ENCODE peak calls at places on chromosomes 6 and 20, in seven cellular contexts. T is hepatocyte, G is activated B cell treated with CpG ODN at 0.5 μM for 24 hours, B is lung, C is fibroblast of lung, F is neural progenitor cell, K is Panc1. P is an unnamed sample.

GRCh38 chr6:106974337-106974998 is at the start of gene CD24:
- DNase-seq in B (no peak), K (no peak), F (peak), T (peak), G (no peak), C (peak), P (peak)

GRCh38 chr20:52766645-52767435 is 205.3 kb upstream of the TSHZ2 start:
- DNase-seq in G (no peak), T (no peak), B (no peak), C (no peak), F (no peak), K (no peak), P (no peak)

GRCh38 chr6:48069280-48069679 is 41.7 kb downstream of the PTCHD4 start:
- DNase-seq in C (no peak), T (peak), B (no peak), F (peak), K (no peak), G (no peak), P (no peak)

GRCh38 chr6:78460711-78461110 is 406.6 kb upstream of the IRAK1BP1 start:
- DNase-seq in C (no peak), F (no peak), K (no peak), T (no peak), G (no peak), B (no peak), P (no peak)

GRCh38 chr6:17001188-17001587 is 100.7 kb upstream of the STMND1 start:
- DNase-seq in B (no peak), G (no peak), F (no peak), T (no peak), C (no peak), K (no peak), P (no peak)

GRCh38 chr6:80179691-80180090 is 73.2 kb downstream of the BCKDHB start:
- DNase-seq in T (no peak), B (no peak), K (no peak), G (no peak), F (no peak), C (no peak), P (no peak)

GRCh38 chr20:34299925-34300806 is 3.0 kb downstream of the AHCY start:
- DNase-seq in C (no peak), T (peak), K (no peak), G (no peak), F (no peak), B (peak), P (no peak)

GRCh38 chr6:107539409-107539808 is 49.5 kb downstream of the SOBP start:
- DNase-seq in C (peak), B (no peak), G (no peak), K (no peak), F (no peak), T (peak), P (no peak)

GRCh38 chr20:47258745-47259695 is 97.5 kb downstream of the ZMYND8 start:
- DNase-seq in T (no peak), K (no peak), C (peak), F (no peak), B (no peak), G (peak), P (no peak)

GRCh38 chr6:40395066-40395697 is 192.0 kb downstream of the LRFN2 start:
- DNase-seq in C (no peak), F (no peak), K (no peak), B (no peak), G (no peak), T (no peak), P (no peak)

GRCh38 chr20:31861346-31862156 is 8.8 kb downstream of the DUSP15 start:
- DNase-seq in G (peak), C (peak), T (peak), B (peak), K (no peak), F (peak), P (peak)

GRCh38 chr20:20267685-20268429 is 100.0 kb upstream of the INSM1 start:
- DNase-seq in F (no peak), C (no peak), G (no peak), B (no peak), K (no peak), T (no peak), P (no peak)

GRCh38 chr6:53179961-53180651 is 31.5 kb upstream of the GCM1 start:
- DNase-seq in T (peak), K (no peak), C (peak), G (no peak), F (no peak), B (peak), P (no peak)

GRCh38 chr6:53269827-53270226 is 78.9 kb downstream of the ELOVL5 start:
- DNase-seq in C (no peak), K (no peak), B (no peak), T (no peak), G (no peak), F (no peak), P (no peak)

GRCh38 chr6:43779864-43780260 is 9.9 kb downstream of the VEGFA start:
- DNase-seq in K (no peak), B (no peak), T (no peak), C (no peak), F (no peak), G (no peak), P (no peak)

GRCh38 chr20:50958733-50959542 is at the start of gene MOCS3:
- DNase-seq in C (peak), F (peak), K (no peak), T (peak), B (peak), G (peak), P (peak)

GRCh38 chr6:84263557-84263956 is 36.1 kb upstream of the CEP162 start:
- DNase-seq in T (no peak), G (no peak), K (no peak), C (no peak), F (peak), B (no peak), P (no peak)

GRCh38 chr6:121838842-121839241 is 403.4 kb downstream of the GJA1 start:
- DNase-seq in B (no peak), F (no peak), C (peak), K (no peak), T (peak), G (no peak), P (no peak)

GRCh38 chr20:42442728-42443127 is 747.0 kb downstream of the PTPRT start:
- DNase-seq in F (no peak), T (no peak), K (no peak), G (no peak), C (no peak), B (no peak), P (no peak)

GRCh38 chr6:107275330-107275865 is 160.1 kb upstream of the BEND3 start:
- DNase-seq in K (no peak), C (no peak), G (no peak), T (peak), F (no peak), B (no peak), P (no peak)

GRCh38 chr6:73580247-73581149 is 59.7 kb upstream of the EEF1A1 start:
- DNase-seq in G (peak), K (peak), T (peak), F (peak), C (peak), B (peak), P (peak)

GRCh38 chr6:156533860-156534580 is 243.2 kb upstream of the ARID1B start:
- DNase-seq in K (no peak), B (no peak), G (no peak), T (no peak), C (no peak), F (peak), P (no peak)

GRCh38 chr6:133340557-133340956 is 99.4 kb downstream of the EYA4 start:
- DNase-seq in G (no peak), B (no peak), T (no peak), K (no peak), C (peak), F (no peak), P (no peak)

GRCh38 chr6:15547379-15547778 is 115.4 kb downstream of the DTNBP1 start:
- DNase-seq in B (no peak), T (no peak), F (peak), C (no peak), G (no peak), K (no peak), P (no peak)

GRCh38 chr6:105603779-105604592 is 201.1 kb upstream of the PREP start:
- DNase-seq in T (peak), F (no peak), B (no peak), C (peak), G (no peak), K (no peak), P (no peak)

GRCh38 chr6:96942676-96943075 is 18.1 kb downstream of the KLHL32 start:
- DNase-seq in T (no peak), G (no peak), B (no peak), C (no peak), F (no peak), K (no peak), P (no peak)

GRCh38 chr6:96943535-96943934 is 19.0 kb downstream of the KLHL32 start:
- DNase-seq in K (no peak), F (no peak), T (no peak), C (no peak), G (no peak), B (no peak), P (no peak)

GRCh38 chr6:96940322-96940721 is 15.8 kb downstream of the KLHL32 start:
- DNase-seq in B (no peak), C (peak), G (no peak), F (no peak), T (no peak), K (no peak), P (no peak)

GRCh38 chr6:96934087-96934486 is 9.6 kb downstream of the KLHL32 start:
- DNase-seq in G (no peak), K (no peak), C (no peak), T (no peak), B (no peak), F (no peak), P (no peak)

DNA sequence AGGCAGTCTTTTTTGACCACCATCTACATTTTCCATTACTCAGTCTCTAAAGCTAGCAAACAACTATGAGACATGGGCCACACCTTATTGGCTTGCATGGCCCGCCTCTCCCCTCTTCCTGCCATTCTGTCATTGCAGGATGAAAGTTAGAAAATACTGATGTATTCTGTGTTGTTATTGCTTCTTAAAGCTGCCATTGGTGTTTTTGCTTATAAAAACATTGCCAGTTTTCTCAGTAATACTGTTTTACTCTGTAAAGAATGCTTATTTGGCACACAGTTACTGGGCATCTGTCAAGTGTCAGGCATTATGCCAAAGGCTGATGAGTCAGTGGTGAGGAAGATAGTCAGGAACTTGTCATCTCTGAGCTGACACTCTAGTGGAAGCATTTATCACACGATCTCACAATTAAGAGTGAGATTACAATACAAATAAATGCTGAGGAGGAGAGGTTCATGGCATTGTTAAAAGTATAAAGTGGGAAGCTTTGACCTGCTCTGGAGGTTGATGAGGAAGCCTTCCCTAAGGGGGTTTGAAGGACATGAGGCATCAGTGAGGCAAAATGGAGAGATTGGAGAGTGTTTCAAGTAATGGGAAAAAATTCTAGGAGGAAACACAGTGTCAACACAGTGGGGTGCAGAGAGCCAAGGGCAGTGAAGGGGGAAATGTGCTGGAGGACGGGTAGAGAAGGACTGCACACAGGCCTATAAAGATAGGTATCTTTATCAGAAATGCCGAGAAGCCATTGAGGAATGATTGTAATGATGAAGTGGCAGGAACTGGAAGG is 14.7 kb downstream of the KLHL32 start:
- DNase-seq in C (peak), T (no peak), K (peak), F (no peak), G (no peak), B (no peak), P (no peak)
- TF ChIP-seq CTCF in C (no peak), T (no peak), K (no peak), F (no peak), G (no peak), B (no peak), P (no peak)

GRCh38 chr20:21640556-21640955 is 64.9 kb upstream of the PAX1 start:
- DNase-seq in C (no peak), G (no peak), T (peak), B (no peak), F (peak), K (no peak), P (no peak)
- TF ChIP-seq CTCF in C (no peak), G (no peak), T (peak), B (no peak), F (peak), K (peak), P (no peak)

DNA sequence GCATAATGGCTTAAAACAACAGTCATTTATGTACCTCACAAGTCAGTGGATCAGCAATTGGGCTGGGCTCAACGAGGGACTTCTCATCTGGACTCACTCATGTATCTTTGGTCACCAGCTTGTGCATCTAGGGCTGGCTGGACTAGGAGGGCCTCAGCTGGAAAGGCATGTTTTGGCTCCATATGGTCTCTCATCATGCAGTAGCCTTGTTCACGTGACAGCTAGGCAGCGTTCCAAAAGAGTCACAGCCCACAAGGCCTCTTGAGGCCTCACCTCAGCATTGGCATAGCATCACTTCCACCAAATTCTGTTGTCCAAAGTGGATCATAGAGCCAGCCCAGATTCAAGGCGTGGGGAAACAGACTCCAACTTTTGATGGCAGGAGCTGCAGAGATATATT is 110.1 kb downstream of the MAFB start:
- DNase-seq in G (no peak), T (no peak), C (no peak), B (no peak), F (no peak), K (no peak), P (no peak)
- TF ChIP-seq CTCF in G (no peak), T (no peak), C (no peak), B (no peak), F (no peak), K (no peak), P (no peak)

GRCh38 chr20:45191926-45192325 is 14.9 kb upstream of the SEMG1 start:
- DNase-seq in K (no peak), T (no peak), F (no peak), B (no peak), C (no peak), G (no peak), P (no peak)

GRCh38 chr20:45189067-45189611 is 14.4 kb downstream of the PI3 start:
- DNase-seq in G (no peak), T (no peak), C (no peak), K (no peak), F (no peak), B (no peak), P (no peak)

GRCh38 chr20:45183084-45183483 is 8.4 kb downstream of the PI3 start:
- DNase-seq in T (no peak), C (no peak), G (no peak), B (no peak), F (no peak), K (no peak), P (no peak)

GRCh38 chr20:45189861-45190260 is 15.2 kb downstream of the PI3 start:
- DNase-seq in B (no peak), T (no peak), F (no peak), G (no peak), C (no peak), K (no peak), P (no peak)

DNA sequence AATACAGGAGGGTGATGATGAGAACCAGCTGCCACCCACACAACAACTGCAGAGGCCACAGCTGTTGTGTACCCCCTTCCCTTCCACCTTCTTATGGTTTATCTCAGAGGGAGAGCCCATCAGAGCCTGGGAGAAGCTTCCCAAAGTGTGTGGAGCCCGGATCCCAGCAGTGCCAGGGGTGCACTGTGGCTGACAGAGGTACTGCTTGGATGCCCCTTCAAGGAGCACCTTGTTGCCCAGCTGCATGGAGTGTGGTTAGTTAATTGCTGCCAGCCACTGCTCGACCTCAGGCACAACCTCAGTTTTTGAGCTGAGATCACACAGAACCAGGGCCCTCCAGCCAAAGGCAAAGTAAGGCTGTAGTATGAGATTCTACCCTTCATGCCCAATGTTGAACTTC is 13.0 kb downstream of the PI3 start:
- DNase-seq in B (no peak), C (no peak), T (no peak), G (no peak), F (no peak), K (no peak), P (no peak)
- TF ChIP-seq CTCF in B (no peak), C (no peak), T (no peak), G (no peak), F (no peak), K (no peak), P (no peak)

GRCh38 chr6:42104807-42105713 is 37.4 kb downstream of the C6orf132 start:
- DNase-seq in K (no peak), B (no peak), G (no peak), C (no peak), T (no peak), F (no peak), P (no peak)
- TF ChIP-seq CTCF in K (no peak), B (no peak), G (no peak), C (no peak), T (no peak), F (no peak), P (no peak)

DNA sequence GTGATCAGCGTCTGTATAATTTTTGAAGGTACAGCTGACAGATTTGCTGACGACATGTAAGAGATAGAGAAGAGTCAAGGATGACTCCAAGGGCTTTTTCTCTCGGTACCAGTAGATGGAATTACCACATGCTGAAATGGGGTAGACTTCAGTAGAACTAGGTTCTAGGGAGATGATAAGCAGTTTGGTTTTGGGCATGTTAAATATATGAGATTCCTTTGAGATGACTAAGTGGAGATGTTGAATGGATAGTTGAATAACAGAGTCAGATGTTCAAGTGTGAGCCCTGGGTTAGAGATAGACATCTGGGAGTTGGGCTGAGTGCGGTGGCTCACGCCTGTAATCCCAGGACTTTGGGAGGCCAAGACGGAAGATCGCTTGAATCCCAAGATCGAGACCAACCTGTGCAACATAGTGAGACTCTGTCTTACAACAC is 50.0 kb downstream of the PHF20 start:
- DNase-seq in G (no peak), C (peak), F (no peak), T (no peak), B (no peak), K (no peak), P (no peak)
- TF ChIP-seq CTCF in G (no peak), C (no peak), F (no peak), T (no peak), B (no peak), K (no peak), P (no peak)

GRCh38 chr6:158556113-158556512 is 3.8 kb upstream of the TMEM181 start:
- DNase-seq in G (no peak), B (no peak), T (no peak), F (no peak), K (no peak), C (no peak), P (no peak)

GRCh38 chr6:158559895-158560786 is at the start of gene TMEM181:
- DNase-seq in C (peak), F (peak), T (peak), B (peak), K (peak), G (peak), P (peak)

GRCh38 chr6:158558415-158559306 is 1.2 kb upstream of the TMEM181 start:
- DNase-seq in F (no peak), T (no peak), B (no peak), G (no peak), C (no peak), K (no peak), P (no peak)

GRCh38 chr6:158559338-158559894 is 475 bp upstream of the TMEM181 start:
- DNase-seq in T (no peak), G (no peak), C (no peak), B (no peak), K (no peak), F (no peak), P (no peak)

GRCh38 chr6:158557927-158558326 is 2.0 kb upstream of the TMEM181 start:
- DNase-seq in K (no peak), F (no peak), G (no peak), T (no peak), B (no peak), C (no peak), P (no peak)
- TF ChIP-seq CTCF in K (no peak), F (no peak), G (no peak), T (no peak), B (no peak), C (no peak), P (no peak)

DNA sequence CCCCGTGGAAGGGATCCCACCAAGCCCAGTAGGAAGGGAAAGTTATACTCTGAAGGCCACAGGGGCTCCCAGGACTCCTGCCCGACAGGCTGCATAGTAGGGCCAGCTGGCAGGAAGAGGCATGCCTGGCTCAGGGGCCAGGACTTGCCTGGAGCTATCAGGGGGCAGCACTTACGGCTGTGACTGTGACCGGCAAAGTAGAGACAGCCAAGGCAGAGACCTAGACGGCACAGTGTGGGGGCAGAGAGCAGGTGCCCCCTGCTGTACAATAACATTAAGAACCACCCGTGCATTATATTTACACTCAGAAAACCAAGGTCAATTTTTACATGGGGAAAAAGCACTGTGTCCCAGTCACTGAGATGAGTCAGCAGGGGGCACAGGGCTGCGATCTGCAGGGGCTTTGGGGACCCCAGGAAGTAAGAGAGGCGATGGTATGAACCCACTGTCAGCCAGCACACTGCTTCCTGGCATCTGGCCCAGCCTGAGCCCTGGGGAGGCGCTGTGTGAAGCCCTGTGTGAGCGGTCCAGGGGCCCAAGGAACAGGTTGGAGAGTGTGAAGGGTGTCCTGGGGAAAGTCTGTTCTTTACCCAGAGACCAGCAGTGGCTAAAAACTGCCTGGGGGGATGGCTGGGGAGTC is 9.9 kb downstream of the CCDC167 start:
- DNase-seq in K (no peak), F (no peak), C (no peak), G (no peak), B (no peak), T (no peak), P (no peak)
- TF ChIP-seq CTCF in K (no peak), F (no peak), C (no peak), G (no peak), B (no peak), T (no peak), P (no peak)